ENCODE peak calls at places on chromosomes 2 and 18, in eight cellular contexts. B is bronchial epithelial cell, N is HFFc6, Q is NT2/D1, M is left ventricle myocardium superior, J is endothelial cell, X is fibroblast of lung, F is amygdala. Y is an unnamed sample.

GRCh38 chr2:104091894-104092293 is 762.0 kb upstream of the POU3F3 start:
- DNase-seq in Q (peak; percentile 32), N (no peak), M (no peak), B (no peak), X (no peak), F (no peak), J (no peak), Y (no peak)

GRCh38 chr2:234292205-234292954 is 204.5 kb downstream of the ARL4C start:
- DNase-seq in N (no peak), Q (no peak), B (no peak), X (peak; percentile 83), J (no peak), F (no peak), M (no peak), Y (peak; percentile 54)

GRCh38 chr2:222864296-222864695 is 3.5 kb downstream of the ACSL3 start:
- DNase-seq in J (no peak), Q (peak; percentile 43), B (peak; percentile 50), F (no peak), X (peak; percentile 77), N (peak; percentile 56), M (no peak), Y (no peak)

GRCh38 chr2:56749152-56749752 is 565.5 kb downstream of the CCDC85A start:
- DNase-seq in M (no peak), Q (peak; percentile 6), F (no peak), N (peak; percentile 55), B (peak; percentile 67), X (peak; percentile 50), J (no peak), Y (no peak)

GRCh38 chr2:185618630-185619029 is 120.0 kb upstream of the FSIP2 start:
- DNase-seq in X (peak; percentile 91), F (no peak), M (no peak), N (no peak), Q (no peak), B (peak; percentile 53), J (no peak), Y (no peak)

GRCh38 chr18:8484951-8485350 is 124.3 kb upstream of the RAB12 start:
- DNase-seq in Q (no peak), M (no peak), F (no peak), B (no peak), J (no peak), X (no peak), N (no peak), Y (no peak)

GRCh38 chr18:49185636-49186035 is 234.9 kb upstream of the SMAD7 start:
- DNase-seq in N (no peak), M (no peak), Q (no peak), B (peak; percentile 43), F (no peak), J (no peak), X (peak; percentile 26), Y (no peak)

GRCh38 chr2:100352511-100352910 is 30.2 kb upstream of the LONRF2 start:
- DNase-seq in N (no peak), M (no peak), F (no peak), J (no peak), B (no peak), Q (no peak), X (no peak), Y (no peak)

GRCh38 chr2:177261115-177261779 is 3.3 kb downstream of the NFE2L2 start:
- DNase-seq in N (no peak), J (no peak), B (no peak), M (no peak), F (no peak), X (peak; percentile 29), Q (no peak), Y (no peak)

GRCh38 chr18:3584897-3585460 is 135.0 kb downstream of the TGIF1 start:
- DNase-seq in F (no peak), Q (peak; percentile 61), X (no peak), B (peak; percentile 33), N (no peak), M (no peak), J (no peak), Y (no peak)

GRCh38 chr2:65382776-65383357 is 49.5 kb downstream of the SPRED2 start:
- DNase-seq in X (peak; percentile 100), F (peak; percentile 52), N (peak; percentile 88), B (peak; percentile 97), M (peak; percentile 84), Q (no peak), J (no peak), Y (peak; percentile 71)

GRCh38 chr2:152762202-152762601 is 43.8 kb downstream of the ARL6IP6 start:
- DNase-seq in B (peak; percentile 21), Q (peak; percentile 11), J (no peak), M (no peak), N (peak; percentile 82), F (no peak), X (peak; percentile 97), Y (no peak)

GRCh38 chr2:11773747-11774536 is 27.5 kb downstream of the LPIN1 start:
- DNase-seq in J (no peak), F (no peak), Q (no peak), M (no peak), B (no peak), X (no peak), N (no peak), Y (no peak)

GRCh38 chr18:76274470-76275289 is 220.4 kb downstream of the ZNF516 start:
- DNase-seq in X (no peak), M (peak; percentile 37), N (no peak), B (no peak), J (peak; percentile 45), Q (no peak), F (peak; percentile 17), Y (no peak)

GRCh38 chr18:76384114-76384790 is 110.8 kb downstream of the ZNF516 start:
- DNase-seq in M (no peak), J (no peak), F (no peak), B (no peak), Q (no peak), N (no peak), X (no peak), Y (no peak)

Y was measured in activated T-cell treated with anti-CD3 and anti-CD28 coated beads for 4 hours.